ENCODE peak calls at places on chromosome 18, in seven cellular contexts. U, A, I, R, V, B and O are unnamed samples.

GRCh38 chr18:55334875-55335274 is 253.1 kb downstream of the TCF4 start:
- DNase-seq in A (peak), U (no peak), B (no peak), R (no peak), I (no peak), V (no peak), O (no peak)

GRCh38 chr18:27608742-27609141 is 423.6 kb upstream of the CHST9 start:
- DNase-seq in A (peak), B (no peak), U (no peak), R (no peak), V (no peak), I (no peak), O (no peak)

GRCh38 chr18:56711706-56712445 is 60.7 kb downstream of the WDR7 start:
- DNase-seq in A (peak), I (no peak), U (no peak), R (no peak), V (peak), B (no peak), O (peak)

GRCh38 chr18:74265546-74266098 is 26.1 kb downstream of the CYB5A start:
- DNase-seq in B (no peak), A (no peak), I (no peak), R (no peak), U (no peak), V (no peak), O (no peak)

GRCh38 chr18:74645717-74646116 is 48.0 kb downstream of the ZNF407 start:
- DNase-seq in R (peak), V (no peak), A (peak), B (no peak), U (no peak), I (no peak), O (no peak)

GRCh38 chr18:45856526-45856925 is 31.1 kb downstream of the SIGLEC15 start:
- DNase-seq in U (no peak), A (peak), B (no peak), R (peak), V (no peak), I (no peak), O (peak)

GRCh38 chr18:12302391-12303147 is 5.5 kb upstream of the TUBB6 start:
- DNase-seq in R (no peak), B (no peak), A (no peak), I (no peak), U (no peak), V (no peak), O (no peak)

GRCh38 chr18:54825626-54826344 is 2.5 kb upstream of the RAB27B start:
- DNase-seq in R (no peak), I (no peak), B (no peak), A (no peak), V (no peak), U (no peak), O (no peak)

GRCh38 chr18:2979871-2980606 is 32.9 kb downstream of the LPIN2 start:
- DNase-seq in B (no peak), R (no peak), V (no peak), I (peak), A (no peak), U (no peak), O (no peak)

GRCh38 chr18:7557891-7558454 is 9.1 kb upstream of the PTPRM start:
- DNase-seq in U (no peak), B (no peak), R (no peak), I (no peak), V (no peak), A (no peak), O (no peak)

GRCh38 chr18:34710430-34711386 is 610 bp downstream of the DTNA start:
- DNase-seq in V (peak), I (no peak), A (peak), B (no peak), U (no peak), R (peak), O (peak)

GRCh38 chr18:45197526-45197970 is 417.7 kb upstream of the SLC14A2 start:
- DNase-seq in R (peak), I (peak), V (no peak), A (no peak), U (no peak), B (no peak), O (peak)

GRCh38 chr18:79400091-79400590 is 4.4 kb downstream of the NFATC1 start:
- DNase-seq in U (peak), I (no peak), A (peak), V (no peak), R (no peak), B (peak), O (no peak)

GRCh38 chr18:36798738-36799473 is 29.9 kb downstream of the TPGS2 start:
- DNase-seq in R (peak), B (peak), V (no peak), A (peak), U (no peak), I (no peak), O (no peak)

DNA sequence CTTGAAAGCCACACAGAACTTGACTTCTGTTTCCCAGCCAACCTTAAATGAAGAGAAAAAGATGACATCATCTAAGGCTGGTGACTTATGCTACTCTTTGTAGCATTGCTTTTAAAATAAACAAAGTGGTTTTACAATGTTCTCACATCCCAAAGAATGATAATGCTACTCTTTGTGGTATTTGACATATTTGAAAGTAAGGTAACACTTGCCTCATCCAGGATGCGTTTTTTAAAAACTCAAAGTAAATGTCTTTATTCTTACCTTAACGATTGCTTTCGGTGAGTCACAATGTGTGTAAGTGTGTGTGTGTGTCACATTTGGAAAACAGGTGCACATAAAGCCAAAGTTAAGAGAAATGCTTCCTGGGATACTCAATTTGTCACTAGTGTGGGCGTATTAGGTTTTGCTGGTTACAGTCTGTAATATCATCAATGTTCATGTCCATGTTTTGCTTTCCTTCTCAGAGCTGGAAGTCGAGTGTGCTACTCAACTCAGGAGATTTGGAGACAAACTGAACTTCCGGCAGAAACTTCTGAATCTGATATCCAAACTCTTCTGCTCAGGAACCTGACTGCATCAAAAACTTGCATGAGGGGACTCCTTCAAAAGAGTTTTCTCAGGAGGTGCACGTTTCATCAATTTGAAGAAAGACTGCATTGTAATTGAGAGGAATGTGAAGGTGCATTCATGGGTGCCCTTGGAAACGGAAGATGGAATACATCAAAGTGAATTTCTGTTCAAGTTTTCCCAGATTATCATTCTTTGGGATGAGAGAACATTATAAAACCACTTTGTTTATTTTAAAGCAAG is 2.6 kb downstream of the PMAIP1 start:
- DNase-seq in B (no peak), R (peak), I (no peak), A (peak), U (no peak), V (no peak), O (no peak)
- H3K4me3 ChIP-seq in B (no peak), R (peak), I (peak), A (no peak), U (no peak), V (no peak), O (no peak)

GRCh38 chr18:48037481-48038271 is 107.2 kb upstream of the SMAD2 start:
- DNase-seq in B (peak), R (no peak), A (no peak), V (no peak), I (peak), U (no peak), O (no peak)
- TF ChIP-seq CTCF in B (peak), R (no peak), A (no peak), V (peak), I (peak), U (peak), O (peak)

DNA sequence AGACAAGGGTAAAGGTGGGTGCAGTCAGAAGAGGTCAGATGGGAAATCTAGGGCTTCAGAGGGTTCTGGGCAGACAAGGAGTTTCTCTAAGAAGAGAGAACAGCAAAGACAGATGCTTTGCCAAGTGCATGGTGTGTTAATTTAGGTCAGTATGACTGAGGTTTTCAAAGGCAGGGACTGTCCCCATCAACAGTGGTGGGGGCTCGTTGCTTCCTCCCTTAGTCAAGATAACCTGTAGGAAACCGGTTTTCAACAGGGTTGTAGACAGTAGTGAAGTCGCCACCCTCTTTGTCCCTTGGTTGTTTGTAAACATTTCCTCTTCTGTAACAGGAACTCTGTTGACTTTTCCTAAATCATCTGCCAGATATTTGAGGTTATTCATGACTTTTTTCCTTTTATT is 11.6 kb downstream of the RAB12 start:
- DNase-seq in U (no peak), I (no peak), B (no peak), A (no peak), R (no peak), V (no peak), O (no peak)
- H3K4me3 ChIP-seq in U (no peak), I (no peak), B (no peak), A (no peak), R (no peak), V (no peak), O (no peak)

GRCh38 chr18:62991959-62992358 is 276.6 kb downstream of the PHLPP1 start:
- DNase-seq in U (no peak), I (no peak), B (no peak), A (no peak), R (no peak), V (no peak), O (no peak)
- TF ChIP-seq CTCF in U (no peak), I (no peak), B (no peak), A (no peak), R (no peak), V (no peak), O (no peak)

DNA sequence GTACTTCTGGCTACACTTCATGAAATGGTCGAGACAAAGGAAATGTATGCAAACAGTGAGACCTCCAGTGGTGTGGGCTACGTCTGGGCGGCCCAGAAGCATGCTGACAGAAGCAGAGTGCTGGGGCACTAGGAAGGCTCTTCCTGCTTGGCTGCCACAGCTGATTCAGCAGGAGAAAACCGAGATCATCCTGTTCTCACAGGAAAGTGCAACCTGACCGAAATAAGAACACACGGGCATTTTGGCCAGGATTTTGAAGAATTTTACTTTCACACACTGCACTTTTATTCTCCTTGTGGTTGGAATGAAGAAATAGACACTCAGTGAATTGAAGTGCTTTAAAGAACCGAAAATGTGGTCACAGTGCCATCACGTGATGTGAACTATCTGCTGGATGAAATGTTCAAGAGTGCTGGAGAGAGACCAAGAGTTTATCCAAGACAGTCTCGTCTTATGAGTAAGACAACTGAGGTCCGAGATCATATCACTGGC is 149.5 kb downstream of the CCBE1 start:
- DNase-seq in U (peak), A (peak), R (peak), V (peak), B (peak), I (no peak), O (peak)
- H3K4me3 ChIP-seq in U (no peak), A (peak), R (peak), V (peak), B (no peak), I (no peak), O (peak)

DNA sequence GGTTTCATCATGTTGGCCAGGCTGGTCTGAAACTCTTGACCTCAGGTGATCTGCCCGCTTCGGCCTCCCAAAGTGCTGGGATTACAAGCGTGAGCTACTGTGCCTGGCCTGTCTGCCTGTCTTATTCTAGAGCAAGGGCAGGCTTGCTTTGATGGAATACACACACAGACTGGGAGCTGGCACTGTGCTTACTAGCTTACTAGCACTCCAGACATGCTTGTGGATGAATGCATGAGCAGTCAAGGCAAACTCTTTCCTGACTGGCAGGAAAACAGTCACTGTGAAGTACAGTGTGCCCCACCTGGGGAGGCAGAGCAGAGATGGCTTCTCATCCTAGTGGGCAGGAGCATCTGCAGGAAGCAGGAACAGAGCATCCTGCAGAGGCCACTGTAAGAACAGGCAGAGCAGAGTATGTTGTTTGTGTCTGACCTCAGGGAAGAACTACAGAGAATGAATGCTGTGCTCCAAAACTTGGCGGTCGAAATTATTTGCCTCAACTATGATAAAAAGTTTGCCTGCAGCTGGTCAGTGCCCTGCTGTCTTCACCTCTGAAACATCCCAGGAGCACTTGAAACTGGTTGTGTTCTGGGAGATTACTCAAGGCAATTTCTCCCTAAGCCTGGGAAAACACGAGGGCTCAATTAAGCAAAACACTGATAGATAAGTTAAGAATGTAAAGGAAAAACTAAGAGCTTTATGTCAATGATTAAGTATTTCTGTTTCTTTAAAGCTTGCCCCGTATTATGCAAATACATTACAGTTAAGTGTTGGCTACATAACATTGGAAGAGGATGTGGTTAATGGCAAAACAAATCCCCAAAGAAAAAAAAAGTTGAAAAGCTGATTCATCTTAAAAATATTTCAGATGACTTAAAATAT is 102.4 kb downstream of the VAPA start:
- DNase-seq in U (peak), R (peak), B (no peak), V (peak), I (no peak), A (peak), O (peak)
- TF ChIP-seq CTCF in U (peak), R (peak), B (no peak), V (peak), I (no peak), A (peak), O (peak)

GRCh38 chr18:66687635-66688034 is 83.7 kb upstream of the CDH19 start:
- DNase-seq in V (no peak), R (no peak), A (no peak), U (no peak), I (no peak), B (no peak), O (no peak)

DNA sequence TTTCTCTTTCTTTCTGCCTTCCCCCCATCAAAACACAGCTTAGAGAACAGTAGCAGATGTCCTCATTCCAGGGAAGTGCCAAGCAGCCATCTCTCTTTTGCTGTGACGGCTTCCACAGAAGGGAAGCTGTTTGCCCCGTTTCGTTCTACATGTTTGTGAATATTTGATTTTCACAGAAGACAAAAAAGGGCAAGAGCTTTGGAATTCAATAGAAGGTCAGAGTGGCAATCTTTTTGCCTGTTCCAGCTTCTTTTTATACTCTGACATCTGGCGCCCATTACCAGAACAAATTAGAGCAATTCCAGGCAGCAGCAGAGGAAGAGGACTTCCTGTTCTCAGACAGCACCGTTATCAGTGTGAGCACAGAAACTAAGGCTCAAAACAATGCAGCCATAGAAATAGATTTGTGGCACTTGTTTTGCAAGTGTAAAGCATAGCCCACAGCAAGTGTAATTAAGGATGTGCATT is 79.0 kb upstream of the CDH19 start:
- DNase-seq in B (peak), A (peak), V (no peak), U (peak), I (no peak), R (no peak), O (no peak)
- H3K4me3 ChIP-seq in B (no peak), A (no peak), V (no peak), U (no peak), I (no peak), R (no peak), O (no peak)

DNA sequence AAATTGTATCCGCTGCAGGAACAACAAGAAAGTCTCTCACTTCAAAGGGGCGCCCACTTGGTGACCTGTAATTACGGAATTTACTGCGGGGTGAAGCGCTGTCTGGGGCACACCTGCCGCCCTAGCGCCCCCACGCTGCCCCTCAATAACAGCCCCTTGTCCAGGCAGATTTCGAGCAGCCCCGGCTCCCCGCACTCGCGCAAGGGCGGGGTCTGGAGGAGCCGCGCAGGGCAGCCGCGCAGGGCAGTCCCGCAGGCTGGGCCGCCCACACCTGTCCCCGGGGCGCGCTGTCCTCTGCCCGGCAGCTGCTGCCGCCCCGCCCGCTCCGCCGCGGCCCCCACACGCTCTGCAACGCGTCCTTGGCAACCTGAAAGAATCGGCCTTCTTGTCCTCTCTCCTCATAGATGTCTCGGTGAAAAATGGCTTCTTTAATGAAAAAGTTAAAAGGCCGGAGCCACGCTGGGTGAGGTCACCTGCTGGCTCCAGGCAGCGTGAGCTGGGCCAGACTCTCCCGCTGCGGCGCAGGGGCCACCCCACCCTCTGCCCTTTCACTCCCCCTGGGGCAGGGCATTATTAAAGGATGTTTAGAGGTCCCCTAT is 218.1 kb downstream of the VAPA start:
- DNase-seq in I (no peak), B (peak), R (no peak), A (no peak), V (no peak), U (peak), O (no peak)
- TF ChIP-seq CTCF in I (no peak), B (no peak), R (no peak), A (no peak), V (no peak), U (no peak), O (no peak)

DNA sequence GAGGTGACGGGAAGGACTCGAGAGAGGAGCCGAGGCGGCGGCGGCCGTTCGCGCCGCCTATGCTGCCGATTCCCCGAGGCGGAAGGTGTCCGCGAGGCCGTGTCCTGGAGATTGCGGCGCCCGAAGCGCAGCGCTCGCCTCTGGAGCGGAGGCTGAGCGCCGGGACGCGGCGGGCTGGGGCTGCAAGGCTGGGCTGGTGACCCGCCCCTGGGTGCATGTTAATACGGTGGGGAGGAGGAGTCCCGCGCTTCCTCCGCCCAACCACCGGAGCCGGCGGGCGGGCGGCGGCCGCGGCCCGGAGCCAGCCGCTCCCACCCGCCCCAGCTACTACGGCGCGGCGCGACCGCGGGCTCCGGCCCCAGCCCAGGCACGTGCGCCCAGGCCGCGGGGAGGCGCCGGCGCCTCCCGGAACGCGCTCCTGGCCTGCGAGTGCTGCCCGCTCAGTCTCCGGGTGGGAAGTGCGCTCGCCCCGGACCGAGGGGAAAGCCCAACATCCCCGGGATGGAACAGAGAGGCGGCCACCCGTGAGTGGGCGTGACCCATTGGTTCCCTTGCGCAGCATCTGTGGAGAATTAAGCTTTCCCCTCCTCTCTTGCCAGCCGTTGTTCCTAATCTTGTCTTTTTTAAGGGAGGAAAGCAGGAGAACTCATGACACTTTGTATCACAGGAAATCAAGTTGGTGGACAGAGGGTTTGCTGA is at the start of gene DLGAP1:
- DNase-seq in I (no peak), V (no peak), A (no peak), U (peak), R (no peak), B (peak), O (no peak)
- H3K4me3 ChIP-seq in I (no peak), V (no peak), A (no peak), U (peak), R (no peak), B (peak), O (no peak)